ENCODE peak calls at places on chromosomes 2 and 18, in nine cellular contexts. U is H1; C is NCI-H460; I is EL; M is B cell; F is fibroblast of pulmonary artery; J is stimulated activated CD8-positive, alpha-beta memory T cell treated with anti-CD3 and anti-CD28 coated beads, Interleukin-4, amount 100 ng/mL, for 4 hours; E is amygdala; V is activated CD4-positive, alpha-beta T cell treated with anti-CD3 and anti-CD28 coated beads, Interleukin-2, amount 50 U/mL, for 1 hour. H is an unnamed sample.

GRCh38 chr2:201406077-201406662 is 45.1 kb downstream of the TRAK2 start:
- DNase-seq in C (peak), I (peak), M (no peak), V (no peak), E (no peak), U (no peak), J (no peak), F (peak), H (no peak)

GRCh38 chr2:121018136-121019057 is 266.6 kb downstream of the TFCP2L1 start:
- DNase-seq in J (no peak), F (peak), V (no peak), U (peak), I (peak), M (no peak), C (no peak), E (no peak), H (no peak)

GRCh38 chr2:15359716-15360531 is 201.2 kb downstream of the NBAS start:
- DNase-seq in V (no peak), E (no peak), J (no peak), I (peak), F (peak), C (peak), U (no peak), M (no peak), H (no peak)

GRCh38 chr2:25043241-25043867 is 1.5 kb downstream of the EFR3B start:
- DNase-seq in V (peak), F (peak), I (peak), M (peak), U (peak), J (peak), C (no peak), E (no peak), H (peak)

GRCh38 chr2:44233450-44234128 is 41.7 kb upstream of the SLC3A1 start:
- DNase-seq in C (peak), F (peak), U (no peak), J (no peak), I (peak), M (no peak), E (no peak), V (no peak), H (no peak)

GRCh38 chr2:172102858-172103359 is at the start of gene DLX2:
- DNase-seq in F (peak), V (peak), M (peak), U (peak), C (peak), E (no peak), I (peak), J (no peak), H (peak)

GRCh38 chr2:124683536-124684407 is 658.7 kb downstream of the CNTNAP5 start:
- DNase-seq in E (no peak), F (peak), J (no peak), C (no peak), M (no peak), V (no peak), I (peak), U (no peak), H (no peak)

GRCh38 chr2:199693861-199694260 is 157.1 kb downstream of the FTCDNL1 start:
- DNase-seq in I (no peak), E (no peak), M (no peak), V (no peak), J (no peak), C (no peak), F (no peak), U (no peak), H (no peak)

GRCh38 chr18:57819671-57820460 is 16.8 kb upstream of the ATP8B1 start:
- DNase-seq in I (peak), U (no peak), M (no peak), J (no peak), C (peak), E (no peak), F (peak), V (no peak), H (no peak)

GRCh38 chr2:222959358-222959757 is 92.6 kb upstream of the KCNE4 start:
- DNase-seq in V (no peak), I (peak), J (no peak), U (no peak), M (no peak), F (peak), C (peak), E (no peak), H (no peak)

GRCh38 chr2:232133078-232133477 is 171.6 kb downstream of the DIS3L2 start:
- DNase-seq in V (no peak), M (no peak), C (no peak), F (no peak), E (no peak), J (no peak), I (no peak), U (no peak), H (no peak)

GRCh38 chr2:234363011-234363487 is 133.8 kb downstream of the ARL4C start:
- DNase-seq in V (no peak), F (peak), E (no peak), U (no peak), M (no peak), J (no peak), I (peak), C (no peak), H (no peak)

GRCh38 chr18:33802955-33803354 is 224.9 kb downstream of the ASXL3 start:
- DNase-seq in V (no peak), U (no peak), M (no peak), E (no peak), I (no peak), C (no peak), F (no peak), J (no peak), H (no peak)

GRCh38 chr18:65753520-65753919 is 2.7 kb downstream of the CDH7 start:
- DNase-seq in I (no peak), E (no peak), F (peak), J (no peak), M (peak), V (no peak), U (no peak), C (no peak), H (no peak)

GRCh38 chr2:55150834-55151233 is 81.3 kb downstream of the CLHC1 start:
- DNase-seq in M (peak), E (no peak), I (no peak), F (no peak), V (no peak), U (no peak), J (no peak), C (no peak), H (no peak)

GRCh38 chr2:51213826-51214225 is 181.9 kb upstream of the NRXN1 start:
- DNase-seq in I (no peak), M (no peak), J (no peak), E (no peak), C (no peak), V (no peak), F (peak), U (no peak), H (no peak)

GRCh38 chr18:63336366-63337099 is 17.0 kb upstream of the BCL2 start:
- DNase-seq in J (no peak), V (no peak), E (no peak), M (no peak), F (peak), I (peak), C (peak), U (no peak), H (no peak)

GRCh38 chr2:20291106-20291564 is 59.5 kb downstream of the PUM2 start:
- DNase-seq in J (no peak), F (peak), V (no peak), U (peak), M (peak), C (peak), I (peak), E (no peak), H (no peak)

GRCh38 chr2:84970956-84971798 is at the start of gene KCMF1:
- DNase-seq in E (peak), U (peak), M (peak), F (peak), J (no peak), C (peak), V (peak), I (peak), H (peak)

GRCh38 chr18:59416818-59417217 is 57.8 kb upstream of the LMAN1 start:
- DNase-seq in F (peak), M (no peak), I (no peak), U (no peak), J (no peak), E (no peak), V (no peak), C (no peak), H (no peak)

GRCh38 chr18:74497778-74498177 is 1.6 kb downstream of the CNDP2 start:
- DNase-seq in C (no peak), U (no peak), I (no peak), F (no peak), M (peak), E (no peak), V (no peak), J (no peak), H (no peak)

GRCh38 chr2:107936427-107937359 is 49.6 kb upstream of the SLC5A7 start:
- DNase-seq in C (peak), M (no peak), J (no peak), V (no peak), I (peak), E (no peak), F (peak), U (peak), H (no peak)

GRCh38 chr18:56807883-56808282 is 156.7 kb downstream of the WDR7 start:
- DNase-seq in E (no peak), F (no peak), C (no peak), M (no peak), I (no peak), J (no peak), U (no peak), V (no peak), H (no peak)

GRCh38 chr18:55900380-55900779 is 312.4 kb upstream of the TCF4 start:
- DNase-seq in E (no peak), U (no peak), J (no peak), F (peak), C (no peak), V (no peak), I (peak), M (no peak), H (no peak)

GRCh38 chr2:230234845-230235244 is 9.3 kb downstream of the SP140 start:
- DNase-seq in M (no peak), E (no peak), C (no peak), U (no peak), I (peak), J (no peak), V (no peak), F (peak), H (no peak)

GRCh38 chr2:200411831-200412230 is 98.0 kb downstream of the KCTD18 start:
- DNase-seq in C (no peak), U (no peak), V (no peak), J (no peak), M (no peak), E (no peak), F (peak), I (no peak), H (no peak)

GRCh38 chr18:30616414-30616813 is 426.1 kb downstream of the DSC3 start:
- DNase-seq in M (no peak), F (no peak), C (no peak), U (no peak), I (no peak), J (no peak), V (no peak), E (no peak), H (no peak)

GRCh38 chr18:70419526-70419925 is 130.7 kb downstream of the SOCS6 start:
- DNase-seq in C (peak), F (peak), J (no peak), M (no peak), U (no peak), E (no peak), I (peak), V (no peak), H (no peak)

GRCh38 chr18:76213996-76214395 is 281.0 kb downstream of the ZNF516 start:
- DNase-seq in E (no peak), V (no peak), I (no peak), C (no peak), U (no peak), J (no peak), M (no peak), F (no peak), H (no peak)

H was measured in T-helper 9 cell.